ENCODE peak calls at places on chromosomes 12 and 14, in seven cellular contexts. U is adrenal gland, X is ovary, R is IMR-90, S is heart left ventricle, M is prostate gland, H is body of pancreas. A is an unnamed sample.

GRCh38 chr12:105502426-105502930 is 172.0 kb downstream of the C12orf75 start:
- DNase-seq in U (no peak), X (no peak), R (no peak), S (no peak), M (no peak), H (no peak), A (no peak)

GRCh38 chr12:39064712-39065111 is 159.3 kb upstream of the CPNE8 start:
- DNase-seq in U (no peak), X (no peak), R (no peak), S (no peak), M (no peak), H (no peak), A (no peak)

GRCh38 chr14:34104750-34105397 is 154.0 kb upstream of the EGLN3 start:
- DNase-seq in U (no peak), X (no peak), R (no peak), S (no peak), M (no peak), H (no peak), A (no peak)

GRCh38 chr14:64060648-64061096 is 207.9 kb downstream of the SYNE2 start:
- DNase-seq in U (no peak), X (no peak), R (no peak), S (no peak), M (no peak), H (peak; percentile 30), A (peak; percentile 35)

GRCh38 chr12:12837025-12837872 is 24.1 kb downstream of the DDX47 start:
- DNase-seq in U (peak; percentile 26), X (peak; percentile 58), R (peak; percentile 84), S (no peak), M (no peak), H (peak; percentile 8), A (no peak)

GRCh38 chr12:118850244-118850825 is 131.0 kb upstream of the SRRM4 start:
- DNase-seq in U (no peak), X (no peak), R (no peak), S (no peak), M (no peak), H (peak; percentile 44), A (no peak)

GRCh38 chr14:88437659-88438058 is 52.2 kb downstream of the SPATA7 start:
- DNase-seq in U (no peak), X (no peak), R (no peak), S (no peak), M (no peak), H (no peak), A (no peak)

GRCh38 chr12:49792181-49792970 is 35.8 kb downstream of the NCKAP5L start:
- DNase-seq in U (no peak), X (no peak), R (no peak), S (no peak), M (no peak), H (no peak), A (no peak)

GRCh38 chr12:50505386-50505827 is 622 bp downstream of the DIP2B start:
- DNase-seq in U (peak; percentile 38), X (no peak), R (no peak), S (peak; percentile 34), M (peak; percentile 32), H (no peak), A (peak; percentile 63)

GRCh38 chr12:24496755-24497154 is 452.1 kb downstream of the BCAT1 start:
- DNase-seq in U (no peak), X (no peak), R (peak; percentile 80), S (no peak), M (no peak), H (no peak), A (no peak)

GRCh38 chr14:49598182-49598478 is 610 bp upstream of the LRR1 start:
- DNase-seq in U (no peak), X (no peak), R (no peak), S (peak; percentile 29), M (peak; percentile 23), H (peak; percentile 52), A (no peak)

GRCh38 chr14:53778263-53778662 is 178.4 kb downstream of the BMP4 start:
- DNase-seq in U (no peak), X (no peak), R (no peak), S (no peak), M (no peak), H (no peak), A (no peak)

GRCh38 chr12:105253882-105254513 is 18.0 kb upstream of the APPL2 start:
- DNase-seq in U (no peak), X (no peak), R (peak; percentile 73), S (no peak), M (no peak), H (no peak), A (no peak)

GRCh38 chr12:14638066-14638465 is 58.3 kb downstream of the GUCY2C start:
- DNase-seq in U (no peak), X (no peak), R (no peak), S (no peak), M (no peak), H (no peak), A (no peak)

GRCh38 chr12:96034631-96035282 is 630 bp downstream of the LTA4H start:
- DNase-seq in U (no peak), X (peak; percentile 46), R (peak; percentile 37), S (no peak), M (no peak), H (peak; percentile 30), A (peak; percentile 31)

GRCh38 chr12:111664961-111665865 is 20.5 kb downstream of the BRAP start:
- DNase-seq in U (no peak), X (no peak), R (no peak), S (no peak), M (no peak), H (no peak), A (no peak)

GRCh38 chr12:62931481-62931880 is 3.5 kb downstream of the PPM1H start:
- DNase-seq in U (no peak), X (no peak), R (no peak), S (no peak), M (no peak), H (no peak), A (no peak)

GRCh38 chr12:123388218-123388947 is 4.5 kb downstream of the KMT5A start:
- DNase-seq in U (peak; percentile 80), X (peak; percentile 86), R (peak; percentile 52), S (peak; percentile 88), M (peak; percentile 75), H (peak; percentile 80), A (peak; percentile 87)

GRCh38 chr12:123389560-123390351 is 5.8 kb downstream of the KMT5A start:
- DNase-seq in U (peak; percentile 37), X (peak; percentile 50), R (no peak), S (peak; percentile 59), M (peak; percentile 64), H (peak; percentile 67), A (peak; percentile 82)

GRCh38 chr12:123390415-123391093 is 6.6 kb downstream of the KMT5A start:
- DNase-seq in U (no peak), X (no peak), R (no peak), S (no peak), M (peak; percentile 41), H (no peak), A (no peak)

GRCh38 chr12:123387508-123388217 is 3.7 kb downstream of the KMT5A start:
- DNase-seq in U (no peak), X (peak; percentile 36), R (no peak), S (no peak), M (no peak), H (peak; percentile 11), A (no peak)

DNA sequence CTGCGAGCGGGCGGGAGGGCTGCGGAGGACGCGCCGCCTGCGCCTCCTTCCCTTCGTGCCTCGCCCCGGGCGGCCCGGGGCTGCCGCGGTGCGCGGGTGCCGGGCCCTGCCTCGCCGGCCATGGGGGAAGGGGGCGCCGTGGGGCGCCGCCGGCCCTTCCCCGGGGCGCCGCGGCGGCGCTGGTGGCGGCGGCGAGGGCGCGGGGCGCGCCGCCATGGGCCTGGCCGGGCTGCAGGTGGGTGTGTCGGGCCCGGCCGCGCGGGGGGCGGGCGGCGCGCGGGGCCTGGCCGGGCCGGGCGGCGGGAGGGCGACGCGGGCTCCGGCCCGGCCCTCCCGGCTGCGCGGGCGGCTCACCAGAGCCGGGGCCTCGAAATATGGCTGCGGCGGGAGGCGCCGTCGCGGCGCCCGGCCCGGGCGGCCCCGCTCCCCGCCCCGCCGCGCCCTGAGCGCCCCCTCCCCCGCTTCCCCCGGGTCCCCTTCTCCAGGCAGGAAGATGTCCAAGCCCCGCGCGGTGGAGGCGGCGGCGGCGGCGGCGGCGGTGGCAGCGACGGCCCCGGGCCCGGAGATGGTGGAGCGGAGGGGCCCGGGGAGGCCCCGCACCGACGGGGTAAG is 5.1 kb downstream of the KMT5A start:
- DNase-seq in U (no peak), X (peak; percentile 49), R (no peak), S (no peak), M (no peak), H (peak; percentile 15), A (peak; percentile 36)
- TF ChIP-seq POLR2A in U (no peak), X (no peak), R (no peak), S (no peak), M (no peak), H (no peak), A (no peak)

DNA sequence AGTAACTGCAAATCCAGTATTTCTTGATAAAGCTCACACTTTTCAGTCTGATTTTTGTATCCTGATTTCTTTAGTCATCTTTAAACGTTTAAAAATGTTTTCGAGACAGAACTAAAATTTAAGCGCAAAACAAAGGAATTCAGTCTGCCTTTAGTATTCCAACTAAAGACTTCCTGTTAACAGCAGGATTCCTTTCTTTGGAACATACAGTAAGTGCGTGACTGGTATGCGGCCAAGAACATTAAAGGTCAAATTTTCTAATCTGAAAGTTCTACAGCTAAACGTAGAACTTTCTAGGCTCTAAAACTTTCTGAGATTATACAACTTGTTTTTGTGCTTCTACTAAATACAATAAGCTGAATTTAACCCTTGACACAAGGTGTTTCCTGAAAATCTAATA is 9.9 kb downstream of the SAV1 start:
- DNase-seq in U (no peak), X (no peak), R (peak; percentile 72), S (no peak), M (no peak), H (peak; percentile 50), A (no peak)
- TF ChIP-seq CTCF in U (no peak), X (no peak), R (no peak), S (no peak), M (no peak), H (no peak), A (no peak)

DNA sequence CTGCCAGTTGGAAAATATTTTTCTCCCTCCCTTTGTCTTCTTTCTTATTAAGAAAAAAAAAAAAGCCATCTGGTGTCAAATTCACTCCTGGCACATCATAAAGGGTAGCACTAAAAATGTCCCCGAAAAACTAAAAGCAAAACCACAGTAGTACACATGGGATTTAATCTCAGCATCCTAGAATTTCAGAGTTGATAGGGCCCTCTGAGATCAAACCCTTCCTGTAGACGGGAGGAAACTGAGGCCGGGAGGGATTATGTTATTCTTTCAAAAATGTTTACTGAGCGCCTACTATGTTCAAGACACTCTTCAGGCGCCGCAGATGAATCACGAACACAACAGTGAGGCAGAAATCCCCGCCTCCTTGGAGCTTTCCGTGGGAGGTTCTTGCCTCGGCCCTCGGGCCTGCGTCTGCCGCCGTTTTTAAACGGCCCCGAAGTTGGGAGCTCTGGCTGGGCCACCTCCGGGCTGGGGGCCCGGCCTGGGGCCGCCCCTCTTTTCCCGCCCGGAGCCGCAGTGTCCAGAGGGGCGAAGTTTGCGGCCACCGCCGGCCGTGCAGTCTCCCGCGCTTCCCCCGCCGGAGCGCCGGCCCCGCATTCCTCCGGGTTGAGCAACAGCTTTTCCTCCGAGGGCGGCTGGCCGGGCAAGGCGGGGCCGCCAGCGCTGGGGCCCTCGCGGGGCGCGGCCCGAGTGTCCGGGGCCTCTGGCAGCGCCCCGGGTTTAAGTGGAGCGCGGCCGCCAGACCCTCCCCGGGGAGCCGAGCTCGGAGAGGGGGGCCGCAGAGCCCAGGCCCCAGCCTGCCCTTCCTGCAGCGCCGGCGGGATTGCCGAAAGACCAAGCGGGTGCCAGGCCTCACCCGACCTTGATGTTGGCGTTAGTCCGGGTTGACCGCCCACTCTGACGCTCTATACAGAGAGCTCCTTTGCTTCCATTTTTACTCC is 18.6 kb upstream of the CTDSP2 start:
- DNase-seq in U (peak; percentile 67), X (peak; percentile 85), R (peak; percentile 77), S (peak; percentile 80), M (peak; percentile 64), H (peak; percentile 73), A (peak; percentile 69)
- TF ChIP-seq POLR2A in U (peak; percentile 90), X (peak; percentile 78), R (no peak), S (no peak), M (peak; percentile 33), H (peak; percentile 41), A (peak; percentile 39)

GRCh38 chr12:11650697-11651281 is 1.3 kb downstream of the ETV6 start:
- DNase-seq in U (no peak), X (no peak), R (peak; percentile 37), S (no peak), M (no peak), H (no peak), A (no peak)
- TF ChIP-seq CTCF in U (no peak), X (no peak), R (no peak), S (peak; percentile 19), M (no peak), H (no peak), A (no peak)